ENCODE peak calls at places on chromosome 16, in six cellular contexts. K is stomach, D is IMR-90, S is sigmoid colon, F is psoas muscle, J is fibroblast of lung. E is an unnamed sample. For H3K4me1, the result is how much of the 10 kb centered on the place peaks cover.

GRCh38 chr16:53457670-53458069 is 23.4 kb downstream of the RBL2 start:
- DNase-seq in S (no peak), K (no peak), F (no peak), J (no peak), D (no peak), E (no peak)

GRCh38 chr16:8859913-8860881 is 8.6 kb downstream of the CARHSP1 start:
- DNase-seq in K (peak), S (peak), J (peak), D (peak), F (peak), E (peak)

GRCh38 chr16:52203096-52203495 is 343.8 kb downstream of the TOX3 start:
- DNase-seq in K (no peak), D (no peak), F (no peak), S (no peak), J (no peak), E (no peak)

GRCh38 chr16:86951831-86952598 is 365.2 kb downstream of the C16orf95 start:
- DNase-seq in S (no peak), K (no peak), D (peak), F (peak), J (peak), E (peak)

GRCh38 chr16:83533193-83533592 is 274.6 kb upstream of the HSBP1 start:
- DNase-seq in F (no peak), D (peak), S (no peak), J (no peak), K (no peak), E (no peak)

GRCh38 chr16:11439216-11439615 is 94.0 kb downstream of the RMI2 start:
- DNase-seq in J (no peak), F (no peak), D (no peak), S (no peak), K (no peak), E (no peak)

GRCh38 chr16:70157477-70158260 is 15.9 kb upstream of the CLEC18C start:
- DNase-seq in S (no peak), J (no peak), F (no peak), D (no peak), K (no peak), E (no peak)

GRCh38 chr16:86713021-86713631 is 134.8 kb downstream of the FOXL1 start:
- DNase-seq in S (peak), J (no peak), F (peak), K (no peak), D (no peak), E (no peak)

GRCh38 chr16:10312784-10313724 is 72.8 kb upstream of the ATF7IP2 start:
- DNase-seq in S (no peak), D (no peak), K (peak), F (no peak), J (no peak), E (no peak)

GRCh38 chr16:11377156-11377555 is 31.9 kb downstream of the RMI2 start:
- DNase-seq in J (no peak), S (no peak), D (no peak), F (no peak), K (no peak), E (no peak)

DNA sequence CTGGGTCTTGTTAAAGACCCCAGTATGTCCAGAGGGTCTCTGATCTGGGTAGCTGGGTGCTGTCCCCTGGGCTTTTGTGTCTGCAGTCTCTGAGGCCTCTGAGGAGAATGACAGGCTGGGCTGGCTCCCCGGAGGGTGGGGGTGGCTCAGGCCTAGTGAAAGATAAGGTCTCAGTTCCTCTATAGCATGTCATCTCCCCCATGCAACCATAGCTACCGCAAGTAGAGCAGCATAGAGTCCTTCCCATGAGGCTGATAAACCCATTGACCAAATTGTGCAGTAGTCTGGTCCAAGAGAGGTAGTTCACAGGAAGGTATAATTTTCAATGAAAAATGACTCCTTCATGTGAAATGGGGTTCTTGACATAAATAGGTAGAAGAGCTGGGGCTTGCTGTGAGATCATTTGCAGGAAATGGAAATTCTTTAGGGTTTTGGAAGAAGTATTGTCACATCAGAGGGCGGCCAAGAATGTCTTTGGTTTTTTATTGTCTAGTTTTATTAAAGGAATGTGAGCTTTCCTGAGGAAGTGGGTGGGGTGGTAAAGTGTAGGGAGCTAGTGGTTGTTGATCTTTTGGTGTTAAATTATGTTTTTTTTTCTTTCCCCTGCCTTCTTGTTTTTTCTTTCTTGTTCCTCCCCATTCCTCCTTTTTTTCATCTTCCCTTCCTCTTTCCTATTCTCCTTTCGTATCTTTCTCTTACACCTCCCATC is 21.0 kb downstream of the SLC7A6OS start:
- DNase-seq in F (no peak), S (no peak), D (no peak), K (no peak), J (no peak), E (no peak)
- H3K4me3 ChIP-seq in F (no peak), S (no peak), D (no peak), K (no peak), J (no peak), E (no peak)

GRCh38 chr16:81600275-81600674 is 155.7 kb downstream of the CMIP start:
- DNase-seq in D (peak), F (no peak), J (peak), S (no peak), K (no peak), E (no peak)

GRCh38 chr16:81601008-81601428 is 156.4 kb downstream of the CMIP start:
- DNase-seq in K (no peak), J (peak), D (peak), S (no peak), F (no peak), E (peak)

GRCh38 chr16:81597079-81597658 is 152.6 kb downstream of the CMIP start:
- DNase-seq in D (no peak), S (no peak), F (no peak), K (no peak), J (no peak), E (no peak)

GRCh38 chr16:81598083-81598482 is 153.5 kb downstream of the CMIP start:
- DNase-seq in S (no peak), K (no peak), D (no peak), F (no peak), J (no peak), E (no peak)

GRCh38 chr16:81599034-81599744 is 154.6 kb downstream of the CMIP start:
- DNase-seq in J (no peak), D (no peak), S (no peak), F (no peak), K (peak), E (no peak)
- H3K4me1 ChIP-seq in J (under half), D (under half), S (under half), F (under half), K (under half), E (under half)

DNA sequence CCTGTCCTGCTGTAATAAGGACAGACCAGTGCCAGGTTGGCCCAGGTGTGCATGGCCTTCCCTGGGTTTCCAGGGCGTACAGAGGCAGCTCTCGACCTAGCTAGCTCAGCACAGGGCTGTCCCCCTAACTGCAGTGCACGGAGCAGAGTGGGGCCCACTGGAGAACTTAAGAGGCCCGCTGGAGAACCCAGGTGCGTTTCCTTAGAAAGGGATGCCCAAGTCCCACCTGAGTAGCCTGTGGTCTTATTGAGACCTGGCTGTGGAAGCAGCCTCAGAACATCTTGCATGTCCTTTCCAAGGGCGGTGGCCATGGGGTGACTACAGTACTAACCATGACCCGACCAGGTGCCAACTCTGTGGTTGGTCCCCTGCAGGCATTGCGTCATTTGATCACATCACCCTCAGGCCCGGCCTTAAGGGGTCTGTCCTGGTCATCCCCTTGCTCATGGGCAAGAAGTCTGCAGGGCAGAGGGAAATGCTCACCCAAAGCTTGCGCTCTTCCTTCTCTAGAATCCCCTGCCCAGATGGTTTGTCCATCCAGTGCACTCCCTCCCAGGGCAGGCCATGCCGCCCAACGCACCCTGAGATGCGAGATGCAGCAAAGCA is 3.3 kb upstream of the CCNF start:
- DNase-seq in K (no peak), J (no peak), F (no peak), D (no peak), S (peak), E (no peak)
- H3K4me3 ChIP-seq in K (no peak), J (no peak), F (no peak), D (no peak), S (no peak), E (no peak)

GRCh38 chr16:87952751-87953150 is 1.5 kb downstream of the BANP start:
- DNase-seq in K (no peak), S (no peak), F (no peak), D (no peak), J (no peak), E (no peak)

GRCh38 chr16:87955302-87956168 is 4.3 kb downstream of the BANP start:
- DNase-seq in J (no peak), F (no peak), K (no peak), D (peak), S (no peak), E (no peak)

GRCh38 chr16:87953308-87954208 is 2.3 kb downstream of the BANP start:
- DNase-seq in D (no peak), J (no peak), S (no peak), K (no peak), F (no peak), E (no peak)

GRCh38 chr16:87954826-87955225 is 3.6 kb downstream of the BANP start:
- DNase-seq in J (no peak), F (no peak), K (no peak), D (no peak), S (no peak), E (no peak)

GRCh38 chr16:87954361-87954760 is 3.1 kb downstream of the BANP start:
- DNase-seq in K (peak), S (no peak), D (no peak), J (no peak), F (no peak), E (no peak)
- H3K4me1 ChIP-seq in K (half or more), S (under half), D (under half), J (under half), F (under half), E (under half)

DNA sequence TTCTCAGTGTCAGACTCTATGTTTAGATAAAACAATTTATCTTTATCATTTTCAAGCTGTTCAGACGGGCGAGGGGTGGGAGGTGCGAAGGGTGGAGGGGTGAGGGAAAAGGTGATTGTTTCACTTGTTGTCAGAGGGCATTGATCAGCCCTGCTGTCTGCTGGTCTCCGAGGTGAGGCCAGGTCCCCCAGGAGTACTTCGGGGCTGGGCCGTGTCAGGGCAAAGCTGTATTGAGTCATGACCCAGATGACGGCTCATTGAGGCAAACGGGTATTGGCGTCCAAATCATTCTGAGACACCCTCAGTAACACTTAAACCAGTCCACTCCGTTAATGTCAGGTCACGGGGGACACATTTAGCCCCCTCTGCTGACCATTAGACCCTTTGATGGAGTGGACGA is 502.0 kb upstream of the ZFHX3 start:
- DNase-seq in K (no peak), S (no peak), F (no peak), D (no peak), J (no peak), E (no peak)
- H3K4me3 ChIP-seq in K (no peak), S (no peak), F (no peak), D (no peak), J (no peak), E (no peak)

GRCh38 chr16:30554933-30555847 is 3.0 kb downstream of the ZNF764 start:
- DNase-seq in S (no peak), D (no peak), K (no peak), J (no peak), F (peak), E (no peak)

GRCh38 chr16:30557397-30557949 is 701 bp downstream of the ZNF764 start:
- DNase-seq in D (no peak), F (peak), S (peak), J (peak), K (no peak), E (no peak)

GRCh38 chr16:30553396-30553899 is 4.7 kb downstream of the ZNF764 start:
- DNase-seq in J (no peak), F (no peak), D (no peak), S (no peak), K (no peak), E (no peak)

GRCh38 chr16:30557950-30558788 is at the start of gene ZNF764:
- DNase-seq in F (peak), K (peak), S (peak), D (peak), J (peak), E (peak)

GRCh38 chr16:30555848-30556473 is 2.2 kb downstream of the ZNF764 start:
- DNase-seq in K (no peak), F (peak), J (no peak), D (no peak), S (no peak), E (no peak)
- H3K4me1 ChIP-seq in K (half or more), F (under half), J (under half), D (under half), S (under half), E (under half)

E was measured in tibial artery.